ENCODE peak calls at places on chromosomes 5 and 9, in six cellular contexts. One of them, this sample, is unnamed. For H3K4me1, the result is how much of the 10 kb centered on the place peaks cover.

GRCh38 chr9:124632077-124632621 is 125.0 kb upstream of the NR5A1 start:
- DNase-seq in testis: no peak
- DNase-seq in mucosa of descending colon: no peak
- DNase-seq in H1: no peak
- DNase-seq in breast epithelium: no peak
- DNase-seq in GM23338: no peak
- DNase-seq in this sample: no peak

GRCh38 chr9:134163374-134164196 is 779 bp downstream of the RNU6ATAC start:
- DNase-seq in testis: peak
- DNase-seq in mucosa of descending colon: peak
- DNase-seq in H1: no peak
- DNase-seq in breast epithelium: no peak
- DNase-seq in GM23338: peak
- DNase-seq in this sample: no peak

GRCh38 chr5:12793373-12793772 is 889.1 kb upstream of the CTNND2 start:
- DNase-seq in testis: no peak
- DNase-seq in mucosa of descending colon: no peak
- DNase-seq in H1: no peak
- DNase-seq in breast epithelium: no peak
- DNase-seq in GM23338: no peak
- DNase-seq in this sample: no peak

GRCh38 chr5:179284751-179285191 is 60.5 kb downstream of the ADAMTS2 start:
- DNase-seq in testis: no peak
- DNase-seq in mucosa of descending colon: peak
- DNase-seq in H1: no peak
- DNase-seq in breast epithelium: no peak
- DNase-seq in GM23338: no peak
- DNase-seq in this sample: peak

GRCh38 chr5:108094808-108095207 is 287.1 kb downstream of the FBXL17 start:
- DNase-seq in testis: no peak
- DNase-seq in mucosa of descending colon: no peak
- DNase-seq in H1: no peak
- DNase-seq in breast epithelium: no peak
- DNase-seq in GM23338: no peak
- DNase-seq in this sample: no peak

GRCh38 chr5:149181702-149182101 is 40.4 kb downstream of the ABLIM3 start:
- DNase-seq in testis: no peak
- DNase-seq in mucosa of descending colon: no peak
- DNase-seq in H1: no peak
- DNase-seq in breast epithelium: no peak
- DNase-seq in GM23338: no peak
- DNase-seq in this sample: no peak

GRCh38 chr5:67160985-67161384 is 35.6 kb downstream of the CD180 start:
- DNase-seq in testis: no peak
- DNase-seq in mucosa of descending colon: no peak
- DNase-seq in H1: no peak
- DNase-seq in breast epithelium: no peak
- DNase-seq in GM23338: peak
- DNase-seq in this sample: peak

GRCh38 chr5:7869474-7870136 is 657 bp downstream of the MTRR start:
- DNase-seq in testis: peak
- DNase-seq in mucosa of descending colon: no peak
- DNase-seq in H1: no peak
- DNase-seq in breast epithelium: no peak
- DNase-seq in GM23338: peak
- DNase-seq in this sample: no peak

GRCh38 chr9:70566066-70566465 is 151.6 kb upstream of the KLF9 start:
- DNase-seq in testis: no peak
- DNase-seq in mucosa of descending colon: no peak
- DNase-seq in H1: no peak
- DNase-seq in breast epithelium: no peak
- DNase-seq in GM23338: no peak
- DNase-seq in this sample: peak

GRCh38 chr9:109297899-109298298 is 23.0 kb downstream of the EPB41L4B start:
- DNase-seq in testis: no peak
- DNase-seq in mucosa of descending colon: no peak
- DNase-seq in H1: no peak
- DNase-seq in breast epithelium: no peak
- DNase-seq in GM23338: no peak
- DNase-seq in this sample: no peak

GRCh38 chr9:6869081-6869948 is 111.5 kb downstream of the KDM4C start:
- DNase-seq in testis: no peak
- DNase-seq in mucosa of descending colon: no peak
- DNase-seq in H1: no peak
- DNase-seq in breast epithelium: no peak
- DNase-seq in GM23338: peak
- DNase-seq in this sample: peak

GRCh38 chr9:1922026-1922425 is 93.1 kb upstream of the SMARCA2 start:
- DNase-seq in testis: peak
- DNase-seq in mucosa of descending colon: no peak
- DNase-seq in H1: no peak
- DNase-seq in breast epithelium: no peak
- DNase-seq in GM23338: peak
- DNase-seq in this sample: no peak

GRCh38 chr5:111697881-111698757 is 58.9 kb downstream of the NREP start:
- DNase-seq in testis: no peak
- DNase-seq in mucosa of descending colon: no peak
- DNase-seq in H1: no peak
- DNase-seq in breast epithelium: no peak
- DNase-seq in GM23338: peak
- DNase-seq in this sample: peak

GRCh38 chr9:29214702-29215248 is 1641.5 kb upstream of the C9orf72 start:
- DNase-seq in testis: peak
- DNase-seq in mucosa of descending colon: no peak
- DNase-seq in H1: no peak
- DNase-seq in breast epithelium: no peak
- DNase-seq in GM23338: peak
- DNase-seq in this sample: peak

GRCh38 chr9:27385606-27386005 is 88.7 kb upstream of the EQTN start:
- DNase-seq in testis: no peak
- DNase-seq in mucosa of descending colon: no peak
- DNase-seq in H1: no peak
- DNase-seq in breast epithelium: no peak
- DNase-seq in GM23338: no peak
- DNase-seq in this sample: no peak

GRCh38 chr9:92438900-92439526 is 14.7 kb upstream of the OMD start:
- DNase-seq in testis: no peak
- DNase-seq in mucosa of descending colon: no peak
- DNase-seq in H1: no peak
- DNase-seq in breast epithelium: no peak
- DNase-seq in GM23338: no peak
- DNase-seq in this sample: no peak

GRCh38 chr5:39616131-39616530 is 191.4 kb upstream of the DAB2 start:
- DNase-seq in testis: no peak
- DNase-seq in mucosa of descending colon: no peak
- DNase-seq in H1: no peak
- DNase-seq in breast epithelium: no peak
- DNase-seq in GM23338: no peak
- DNase-seq in this sample: no peak
- TF ChIP-seq CTCF in testis: no peak
- TF ChIP-seq CTCF in mucosa of descending colon: no peak
- TF ChIP-seq CTCF in H1: no peak
- TF ChIP-seq CTCF in breast epithelium: no peak
- TF ChIP-seq CTCF in GM23338: no peak
- TF ChIP-seq CTCF in this sample: no peak

GRCh38 chr9:14399736-14400657 is 86.1 kb upstream of the NFIB start:
- DNase-seq in testis: no peak
- DNase-seq in mucosa of descending colon: no peak
- DNase-seq in H1: no peak
- DNase-seq in breast epithelium: no peak
- DNase-seq in GM23338: no peak
- DNase-seq in this sample: no peak
- H3K4me3 ChIP-seq in testis: no peak
- H3K4me3 ChIP-seq in mucosa of descending colon: no peak
- H3K4me3 ChIP-seq in H1: no peak
- H3K4me3 ChIP-seq in breast epithelium: no peak
- H3K4me3 ChIP-seq in GM23338: no peak
- H3K4me3 ChIP-seq in this sample: no peak

GRCh38 chr9:86795861-86796497 is 151.3 kb downstream of the GAS1 start:
- DNase-seq in testis: peak
- DNase-seq in mucosa of descending colon: no peak
- DNase-seq in H1: no peak
- DNase-seq in breast epithelium: no peak
- DNase-seq in GM23338: peak
- DNase-seq in this sample: no peak
- H3K4me1 ChIP-seq in testis: under half
- H3K4me1 ChIP-seq in mucosa of descending colon: under half
- H3K4me1 ChIP-seq in H1: under half
- H3K4me1 ChIP-seq in breast epithelium: under half
- H3K4me1 ChIP-seq in GM23338: under half
- H3K4me1 ChIP-seq in this sample: under half

GRCh38 chr9:137685886-137686420 is 67.1 kb downstream of the EHMT1 start:
- DNase-seq in testis: no peak
- DNase-seq in mucosa of descending colon: no peak
- DNase-seq in H1: no peak
- DNase-seq in breast epithelium: no peak
- DNase-seq in GM23338: no peak
- DNase-seq in this sample: no peak

GRCh38 chr9:137688261-137688660 is 69.5 kb downstream of the EHMT1 start:
- DNase-seq in testis: no peak
- DNase-seq in mucosa of descending colon: no peak
- DNase-seq in H1: no peak
- DNase-seq in breast epithelium: no peak
- DNase-seq in GM23338: no peak
- DNase-seq in this sample: no peak

GRCh38 chr9:137683307-137683864 is 64.6 kb downstream of the EHMT1 start:
- DNase-seq in testis: no peak
- DNase-seq in mucosa of descending colon: no peak
- DNase-seq in H1: no peak
- DNase-seq in breast epithelium: no peak
- DNase-seq in GM23338: no peak
- DNase-seq in this sample: no peak

GRCh38 chr9:137682431-137682991 is 63.7 kb downstream of the EHMT1 start:
- DNase-seq in testis: no peak
- DNase-seq in mucosa of descending colon: no peak
- DNase-seq in H1: no peak
- DNase-seq in breast epithelium: no peak
- DNase-seq in GM23338: no peak
- DNase-seq in this sample: peak

GRCh38 chr9:137685035-137685885 is 66.5 kb downstream of the EHMT1 start:
- DNase-seq in testis: no peak
- DNase-seq in mucosa of descending colon: no peak
- DNase-seq in H1: no peak
- DNase-seq in breast epithelium: no peak
- DNase-seq in GM23338: no peak
- DNase-seq in this sample: no peak
- TF ChIP-seq CTCF in testis: no peak
- TF ChIP-seq CTCF in mucosa of descending colon: no peak
- TF ChIP-seq CTCF in H1: no peak
- TF ChIP-seq CTCF in breast epithelium: no peak
- TF ChIP-seq CTCF in GM23338: no peak
- TF ChIP-seq CTCF in this sample: no peak

GRCh38 chr5:39201160-39201794 is 18.1 kb downstream of the FYB1 start:
- DNase-seq in testis: no peak
- DNase-seq in mucosa of descending colon: no peak
- DNase-seq in H1: no peak
- DNase-seq in breast epithelium: no peak
- DNase-seq in GM23338: no peak
- DNase-seq in this sample: no peak
- H3K4me3 ChIP-seq in testis: no peak
- H3K4me3 ChIP-seq in mucosa of descending colon: no peak
- H3K4me3 ChIP-seq in H1: no peak
- H3K4me3 ChIP-seq in breast epithelium: peak
- H3K4me3 ChIP-seq in GM23338: no peak
- H3K4me3 ChIP-seq in this sample: no peak

GRCh38 chr5:78903936-78904335 is 81.2 kb downstream of the ARSB start:
- DNase-seq in testis: no peak
- DNase-seq in mucosa of descending colon: no peak
- DNase-seq in H1: no peak
- DNase-seq in breast epithelium: no peak
- DNase-seq in GM23338: no peak
- DNase-seq in this sample: no peak
- H3K4me1 ChIP-seq in testis: under half
- H3K4me1 ChIP-seq in mucosa of descending colon: under half
- H3K4me1 ChIP-seq in H1: under half
- H3K4me1 ChIP-seq in breast epithelium: under half
- H3K4me1 ChIP-seq in GM23338: under half
- H3K4me1 ChIP-seq in this sample: under half

GRCh38 chr5:72366324-72366976 is 46.3 kb downstream of the PTCD2 start:
- DNase-seq in testis: peak
- DNase-seq in mucosa of descending colon: no peak
- DNase-seq in H1: no peak
- DNase-seq in breast epithelium: no peak
- DNase-seq in GM23338: peak
- DNase-seq in this sample: peak
- TF ChIP-seq CTCF in testis: peak
- TF ChIP-seq CTCF in mucosa of descending colon: peak
- TF ChIP-seq CTCF in H1: no peak
- TF ChIP-seq CTCF in breast epithelium: peak
- TF ChIP-seq CTCF in GM23338: peak
- TF ChIP-seq CTCF in this sample: peak

GRCh38 chr9:113503613-113504230 is 40.2 kb downstream of the RGS3 start:
- DNase-seq in testis: no peak
- DNase-seq in mucosa of descending colon: no peak
- DNase-seq in H1: no peak
- DNase-seq in breast epithelium: no peak
- DNase-seq in GM23338: no peak
- DNase-seq in this sample: no peak

GRCh38 chr9:113501129-113501686 is 37.7 kb downstream of the RGS3 start:
- DNase-seq in testis: no peak
- DNase-seq in mucosa of descending colon: no peak
- DNase-seq in H1: peak
- DNase-seq in breast epithelium: no peak
- DNase-seq in GM23338: peak
- DNase-seq in this sample: no peak

GRCh38 chr9:113503131-113503541 is 39.6 kb downstream of the RGS3 start:
- DNase-seq in testis: no peak
- DNase-seq in mucosa of descending colon: no peak
- DNase-seq in H1: no peak
- DNase-seq in breast epithelium: no peak
- DNase-seq in GM23338: no peak
- DNase-seq in this sample: no peak

GRCh38 chr9:113501821-113502220 is 38.3 kb downstream of the RGS3 start:
- DNase-seq in testis: no peak
- DNase-seq in mucosa of descending colon: no peak
- DNase-seq in H1: no peak
- DNase-seq in breast epithelium: no peak
- DNase-seq in GM23338: no peak
- DNase-seq in this sample: no peak

DNA sequence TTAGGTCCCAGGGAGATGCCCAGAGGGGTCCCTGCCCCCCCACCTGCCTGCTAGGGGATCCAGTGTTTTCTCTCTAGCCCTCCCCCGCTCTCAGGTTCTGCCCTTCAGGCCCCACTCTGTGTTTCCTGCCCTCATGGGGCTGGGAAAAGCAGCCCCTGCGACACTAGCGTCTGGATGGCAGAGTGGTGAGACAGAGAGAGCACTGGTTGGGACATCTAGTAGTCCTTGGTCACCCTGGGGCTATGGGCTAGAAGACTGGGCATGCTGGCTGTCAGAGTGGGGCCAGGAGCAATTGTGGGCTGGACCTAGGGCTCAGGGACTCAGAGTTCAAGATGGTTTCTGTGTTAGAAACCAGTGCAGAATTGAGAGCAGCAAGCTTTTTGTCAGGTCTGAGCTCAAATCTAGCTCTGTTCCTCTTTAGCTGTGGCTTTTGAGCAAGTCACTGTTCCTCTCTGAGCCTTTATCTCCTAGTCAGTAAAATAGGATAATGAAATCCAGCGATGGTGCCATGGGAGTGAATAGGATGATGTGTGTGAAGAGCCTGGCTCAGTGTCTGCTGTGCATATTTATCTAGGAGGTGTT is 39.0 kb downstream of the RGS3 start:
- DNase-seq in testis: no peak
- DNase-seq in mucosa of descending colon: no peak
- DNase-seq in H1: no peak
- DNase-seq in breast epithelium: no peak
- DNase-seq in GM23338: no peak
- DNase-seq in this sample: no peak
- H3K4me3 ChIP-seq in testis: no peak
- H3K4me3 ChIP-seq in mucosa of descending colon: no peak
- H3K4me3 ChIP-seq in H1: peak
- H3K4me3 ChIP-seq in breast epithelium: peak
- H3K4me3 ChIP-seq in GM23338: peak
- H3K4me3 ChIP-seq in this sample: no peak

This sample was measured in BE2C.